ENCODE peak calls at places on chromosomes 12 and 14, in six cellular contexts. L is aorta, N is fibroblast of mammary gland, E is colonic mucosa, C is iPS-NIHi11, W is OCI-LY7. S is an unnamed sample.

GRCh38 chr12:131202592-131203378 is 249.1 kb downstream of the ADGRD1 start:
- DNase-seq in C (no peak), W (no peak), L (no peak), E (peak), N (no peak), S (no peak)

GRCh38 chr14:66425402-66425801 is 60.8 kb upstream of the CCDC196 start:
- DNase-seq in W (no peak), E (no peak), C (no peak), N (no peak), L (no peak), S (no peak)

GRCh38 chr14:81314443-81315175 is 85.5 kb downstream of the STON2 start:
- DNase-seq in W (no peak), N (no peak), C (no peak), L (no peak), E (no peak), S (no peak)

GRCh38 chr12:92553389-92553788 is 149.4 kb upstream of the PLEKHG7 start:
- DNase-seq in C (no peak), W (no peak), L (peak), N (no peak), E (no peak), S (no peak)

GRCh38 chr12:3938042-3938544 is 64.9 kb upstream of the PARP11 start:
- DNase-seq in E (no peak), W (no peak), N (no peak), C (no peak), L (no peak), S (no peak)

GRCh38 chr12:20390846-20391245 is 22.5 kb downstream of the PDE3A start:
- DNase-seq in N (peak), C (no peak), W (no peak), L (no peak), E (no peak), S (no peak)

GRCh38 chr14:57486767-57487379 is 6.8 kb downstream of the CCDC198 start:
- DNase-seq in C (peak), E (no peak), W (peak), N (peak), L (no peak), S (no peak)

GRCh38 chr14:20454359-20454644 is 310 bp downstream of the OSGEP start:
- DNase-seq in C (no peak), N (peak), E (peak), W (no peak), L (no peak), S (no peak)

GRCh38 chr14:22220427-22220826 is 368.6 kb downstream of the DAD1 start:
- DNase-seq in E (no peak), L (no peak), N (no peak), C (no peak), W (no peak), S (no peak)

GRCh38 chr14:91573894-91574837 is 64.1 kb upstream of the PPP4R3A start:
- DNase-seq in E (peak), W (no peak), L (peak), N (peak), C (peak), S (peak)

GRCh38 chr14:75247286-75247922 is 31.2 kb upstream of the FOS start:
- DNase-seq in N (no peak), W (peak), E (no peak), L (no peak), C (no peak), S (peak)

GRCh38 chr14:105700622-105701288 is 174.4 kb downstream of the TMEM121 start:
- DNase-seq in N (no peak), W (peak), L (no peak), C (no peak), E (no peak), S (no peak)

GRCh38 chr14:89625988-89626806 is 209.2 kb upstream of the FOXN3 start:
- DNase-seq in E (no peak), N (no peak), L (no peak), C (no peak), W (peak), S (no peak)

GRCh38 chr12:77323778-77324415 is 258.5 kb upstream of the E2F7 start:
- DNase-seq in N (no peak), L (no peak), W (no peak), C (no peak), E (no peak), S (no peak)

GRCh38 chr14:100584056-100585031 is 2.9 kb downstream of the BEGAIN start:
- DNase-seq in L (peak), E (no peak), W (no peak), N (no peak), C (no peak), S (no peak)

GRCh38 chr12:7045913-7046312 is 14.6 kb upstream of the C1S start:
- DNase-seq in C (no peak), W (no peak), L (no peak), N (no peak), E (no peak), S (no peak)

GRCh38 chr12:76409074-76409473 is 60.9 kb upstream of the BBS10 start:
- DNase-seq in L (no peak), C (no peak), E (no peak), W (no peak), N (no peak), S (no peak)

GRCh38 chr12:28017126-28017872 is 44.8 kb upstream of the PTHLH start:
- DNase-seq in N (no peak), E (no peak), C (no peak), L (no peak), W (no peak), S (no peak)

S was measured in stimulated activated naive CD4-positive, alpha-beta T cell.